ENCODE peak calls at places on chromosomes 13 and 19, in four cellular contexts. Q is stromal cell of bone marrow, J is nephron progenitor cell, F is RWPE1. N is an unnamed sample.

GRCh38 chr19:42595550-42596172 is 937 bp upstream of the CEACAM8 start:
- DNase-seq in Q (no peak), J (no peak), F (no peak), N (no peak)

GRCh38 chr13:44763604-44764311 is 187.6 kb upstream of the TSC22D1 start:
- DNase-seq in Q (no peak), J (no peak), F (no peak), N (no peak)

GRCh38 chr19:35044317-35045117 is 3.0 kb downstream of the HPN start:
- DNase-seq in Q (no peak), J (peak), F (peak), N (no peak)

GRCh38 chr13:40283666-40284065 is 382.8 kb downstream of the FOXO1 start:
- DNase-seq in Q (no peak), J (no peak), F (peak), N (no peak)

GRCh38 chr19:48490980-48491792 is 20.4 kb downstream of the LMTK3 start:
- DNase-seq in Q (no peak), J (peak), F (peak), N (peak)

GRCh38 chr19:36152061-36152885 is at the start of gene COX7A1:
- DNase-seq in Q (no peak), J (no peak), F (no peak), N (no peak)

GRCh38 chr13:104943331-104943730 is 1592.1 kb downstream of the EFNB2 start:
- DNase-seq in Q (no peak), J (no peak), F (no peak), N (no peak)

GRCh38 chr13:106173346-106173745 is 362.1 kb downstream of the EFNB2 start:
- DNase-seq in Q (no peak), J (no peak), F (no peak), N (no peak)

GRCh38 chr13:50230365-50230978 is 215.2 kb downstream of the KCNRG start:
- DNase-seq in Q (peak), J (no peak), F (no peak), N (no peak)

GRCh38 chr13:46489586-46490023 is 63.4 kb upstream of the LRCH1 start:
- DNase-seq in Q (peak), J (no peak), F (no peak), N (no peak)

GRCh38 chr19:2610637-2611482 is 91.6 kb downstream of the GNG7 start:
- DNase-seq in Q (peak), J (peak), F (peak), N (peak)

GRCh38 chr13:50810998-50811397 is 32.5 kb downstream of the DLEU7 start:
- DNase-seq in Q (no peak), J (no peak), F (no peak), N (no peak)

GRCh38 chr19:12680034-12680433 is 1.6 kb downstream of the DHPS start:
- DNase-seq in Q (no peak), J (no peak), F (no peak), N (no peak)

GRCh38 chr13:91123456-91124127 is 223.9 kb upstream of the MIR17HG start:
- DNase-seq in Q (no peak), J (no peak), F (no peak), N (no peak)

N was measured in left colon.